ENCODE peak calls at places on chromosomes 12 and 14, in seven cellular contexts. X, O, Z, V, Q, A and T are unnamed samples.

GRCh38 chr12:104063712-104064030 is 660 bp upstream of the HCFC2 start:
- DNase-seq in X (no peak), O (no peak), A (no peak), V (no peak), Z (no peak), Q (no peak), T (no peak)

GRCh38 chr12:96212456-96213375 is 18.5 kb downstream of the ELK3 start:
- DNase-seq in Q (no peak), Z (no peak), V (no peak), X (no peak), A (no peak), O (no peak), T (no peak)

GRCh38 chr12:3405821-3406220 is 85.2 kb upstream of the PRMT8 start:
- DNase-seq in Z (no peak), Q (no peak), O (no peak), V (no peak), X (no peak), A (no peak), T (no peak)

GRCh38 chr12:130633771-130634170 is 82.3 kb downstream of the RIMBP2 start:
- DNase-seq in X (peak), A (no peak), Q (no peak), Z (no peak), O (peak), V (peak), T (no peak)

GRCh38 chr14:105135700-105136395 is 32.7 kb downstream of the JAG2 start:
- DNase-seq in O (no peak), Q (no peak), X (no peak), V (no peak), Z (no peak), A (no peak), T (no peak)

GRCh38 chr14:62213516-62213915 is 451.3 kb downstream of the SNAPC1 start:
- DNase-seq in O (no peak), A (no peak), Z (no peak), V (no peak), X (no peak), Q (no peak), T (no peak)

GRCh38 chr12:31324845-31325523 is 966 bp downstream of the SINHCAF start:
- DNase-seq in X (peak), O (peak), A (no peak), V (peak), Q (peak), Z (peak), T (peak)

GRCh38 chr12:16189849-16190248 is 87.6 kb downstream of the SLC15A5 start:
- DNase-seq in V (no peak), O (no peak), Z (no peak), Q (no peak), X (no peak), A (no peak), T (no peak)

GRCh38 chr12:127146991-127147718 is 1119.8 kb upstream of the TMEM132C start:
- DNase-seq in Z (no peak), V (no peak), X (no peak), O (no peak), Q (no peak), A (no peak), T (no peak)

GRCh38 chr14:100576091-100577085 is 10.8 kb downstream of the BEGAIN start:
- DNase-seq in Z (no peak), O (no peak), Q (no peak), A (no peak), X (no peak), V (peak), T (peak)

GRCh38 chr14:79318371-79318770 is 892.9 kb downstream of the DIO2 start:
- DNase-seq in O (no peak), Z (no peak), V (no peak), A (no peak), Q (no peak), X (no peak), T (no peak)

GRCh38 chr12:92695056-92695455 is 7.7 kb upstream of the PLEKHG7 start:
- DNase-seq in X (no peak), Q (no peak), A (no peak), O (no peak), Z (no peak), V (no peak), T (no peak)

GRCh38 chr12:131990066-131990979 is 40.6 kb downstream of the EP400 start:
- DNase-seq in A (no peak), O (no peak), Z (no peak), V (no peak), Q (no peak), X (no peak), T (no peak)

GRCh38 chr14:29262979-29263378 is 496.4 kb downstream of the FOXG1 start:
- DNase-seq in Q (no peak), X (no peak), O (no peak), Z (no peak), V (no peak), A (no peak), T (no peak)

GRCh38 chr12:52903855-52904508 is 894 bp downstream of the KRT8 start:
- DNase-seq in A (no peak), X (peak), Z (peak), V (peak), O (peak), Q (peak), T (no peak)

GRCh38 chr14:91903070-91903469 is 35.7 kb upstream of the TC2N start:
- DNase-seq in Q (no peak), Z (no peak), X (no peak), A (no peak), O (no peak), V (no peak), T (no peak)

GRCh38 chr12:32566663-32567634 is 112.2 kb upstream of the DNM1L start:
- DNase-seq in A (no peak), Z (no peak), O (no peak), Q (no peak), X (no peak), V (no peak), T (no peak)